ENCODE peak calls at places on chromosomes 11 and 22, in seven cellular contexts. I is fibroblast of lung, M is thoracic aorta, A is pancreas, K is heart right ventricle, G is heart left ventricle, L is GM23338. R is an unnamed sample.

GRCh38 chr11:74390697-74391096 is 7.5 kb downstream of the PGM2L1 start:
- DNase-seq in I (no peak), M (no peak), A (no peak), K (no peak), G (no peak), L (no peak), R (no peak)

GRCh38 chr22:44925465-44926123 is 84.2 kb downstream of the PHF21B start:
- DNase-seq in I (no peak), M (no peak), A (no peak), K (no peak), G (peak), L (no peak), R (no peak)

GRCh38 chr11:12276831-12277475 is 100.4 kb upstream of the PARVA start:
- DNase-seq in I (no peak), M (no peak), A (no peak), K (no peak), G (no peak), L (no peak), R (no peak)

GRCh38 chr11:12494699-12495098 is 117.3 kb downstream of the PARVA start:
- DNase-seq in I (peak), M (no peak), A (no peak), K (no peak), G (no peak), L (no peak), R (no peak)

GRCh38 chr11:106031936-106032335 is 9.9 kb upstream of the MSANTD4 start:
- DNase-seq in I (no peak), M (no peak), A (no peak), K (no peak), G (no peak), L (no peak), R (no peak)

GRCh38 chr11:103272876-103273275 is 163.7 kb downstream of the DYNC2H1 start:
- DNase-seq in I (no peak), M (no peak), A (no peak), K (no peak), G (no peak), L (no peak), R (no peak)

GRCh38 chr11:76313271-76313670 is 67.7 kb downstream of the THAP12 start:
- DNase-seq in I (no peak), M (no peak), A (no peak), K (no peak), G (no peak), L (no peak), R (no peak)

GRCh38 chr11:67312187-67313021 is 9.1 kb downstream of the SSH3 start:
- DNase-seq in I (no peak), M (no peak), A (no peak), K (no peak), G (no peak), L (no peak), R (no peak)

GRCh38 chr11:111540114-111540920 is at the start of gene LAYN:
- DNase-seq in I (peak), M (peak), A (no peak), K (peak), G (peak), L (peak), R (no peak)

GRCh38 chr11:74306440-74307175 is 4.8 kb downstream of the P4HA3 start:
- DNase-seq in I (peak), M (no peak), A (no peak), K (no peak), G (no peak), L (no peak), R (no peak)

GRCh38 chr11:134521001-134521400 is 109.0 kb upstream of the B3GAT1 start:
- DNase-seq in I (no peak), M (no peak), A (no peak), K (no peak), G (no peak), L (no peak), R (no peak)

GRCh38 chr11:133808393-133809140 is 36.7 kb downstream of the SPATA19 start:
- DNase-seq in I (no peak), M (no peak), A (no peak), K (no peak), G (no peak), L (no peak), R (no peak)

GRCh38 chr11:61749607-61750217 is 2.7 kb upstream of the MYRF start:
- DNase-seq in I (peak), M (no peak), A (no peak), K (no peak), G (no peak), L (peak), R (no peak)

GRCh38 chr11:62892077-62892922 is 11.6 kb downstream of the SLC3A2 start:
- DNase-seq in I (no peak), M (no peak), A (no peak), K (no peak), G (no peak), L (no peak), R (no peak)

GRCh38 chr11:128776088-128776433 is 82.2 kb downstream of the FLI1 start:
- DNase-seq in I (no peak), M (no peak), A (no peak), K (no peak), G (no peak), L (no peak), R (no peak)

GRCh38 chr22:37325024-37325395 is 42.7 kb downstream of the CYTH4 start:
- DNase-seq in I (no peak), M (no peak), A (no peak), K (no peak), G (no peak), L (no peak), R (no peak)

GRCh38 chr22:37326726-37327125 is 44.4 kb downstream of the CYTH4 start:
- DNase-seq in I (no peak), M (no peak), A (peak), K (no peak), G (no peak), L (no peak), R (no peak)

GRCh38 chr22:37328017-37328416 is 45.7 kb downstream of the CYTH4 start:
- DNase-seq in I (peak), M (no peak), A (no peak), K (no peak), G (no peak), L (no peak), R (peak)

GRCh38 chr22:37321288-37321687 is 39.0 kb downstream of the CYTH4 start:
- DNase-seq in I (no peak), M (no peak), A (no peak), K (no peak), G (no peak), L (no peak), R (no peak)

DNA sequence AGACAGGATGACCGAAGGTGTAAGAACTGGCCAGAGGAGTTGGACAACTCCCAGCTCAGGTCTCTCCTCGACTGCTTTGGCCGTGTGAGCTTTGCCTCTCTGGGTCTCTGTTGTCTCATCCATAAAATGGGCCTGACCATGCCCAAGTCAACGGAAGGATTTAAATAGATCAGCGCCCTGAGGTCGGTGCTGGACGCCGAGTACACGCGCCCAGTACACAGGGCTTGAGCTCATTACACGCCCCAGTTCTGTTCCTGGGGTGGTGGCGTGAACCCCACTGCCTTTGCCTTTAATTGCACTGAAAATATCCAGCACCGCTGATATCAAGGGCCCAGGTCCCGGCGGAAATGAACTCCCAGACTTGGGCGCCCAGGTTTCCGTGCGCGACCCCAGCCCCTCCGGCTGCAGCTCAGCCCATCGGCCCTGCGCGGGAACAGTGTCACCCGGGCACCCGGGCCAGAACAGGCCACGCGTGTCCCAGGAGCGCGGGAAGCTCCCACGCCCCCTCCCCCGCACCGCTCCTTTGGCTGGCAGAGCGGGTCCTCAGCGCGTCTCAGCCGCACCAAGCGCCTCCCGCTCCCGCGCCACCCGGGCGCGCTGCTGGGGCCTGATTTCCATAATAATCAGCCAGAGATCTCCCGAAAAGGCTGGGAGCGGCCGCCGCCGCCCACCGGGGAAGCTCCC is 42.2 kb downstream of the CYTH4 start:
- DNase-seq in I (no peak), M (no peak), A (no peak), K (no peak), G (no peak), L (peak), R (no peak)
- H3K4me3 ChIP-seq in I (no peak), M (no peak), A (no peak), K (no peak), G (peak), L (peak), R (peak)

GRCh38 chr11:44674809-44675208 is 52.0 kb upstream of the TSPAN18 start:
- DNase-seq in I (no peak), M (no peak), A (no peak), K (no peak), G (no peak), L (no peak), R (no peak)

GRCh38 chr11:44673691-44674090 is 53.1 kb upstream of the TSPAN18 start:
- DNase-seq in I (no peak), M (no peak), A (no peak), K (no peak), G (no peak), L (no peak), R (no peak)

GRCh38 chr11:44670814-44671213 is 55.9 kb upstream of the TSPAN18 start:
- DNase-seq in I (no peak), M (no peak), A (no peak), K (no peak), G (no peak), L (peak), R (no peak)

GRCh38 chr11:44671234-44671633 is 55.5 kb upstream of the TSPAN18 start:
- DNase-seq in I (no peak), M (no peak), A (no peak), K (no peak), G (no peak), L (peak), R (no peak)

DNA sequence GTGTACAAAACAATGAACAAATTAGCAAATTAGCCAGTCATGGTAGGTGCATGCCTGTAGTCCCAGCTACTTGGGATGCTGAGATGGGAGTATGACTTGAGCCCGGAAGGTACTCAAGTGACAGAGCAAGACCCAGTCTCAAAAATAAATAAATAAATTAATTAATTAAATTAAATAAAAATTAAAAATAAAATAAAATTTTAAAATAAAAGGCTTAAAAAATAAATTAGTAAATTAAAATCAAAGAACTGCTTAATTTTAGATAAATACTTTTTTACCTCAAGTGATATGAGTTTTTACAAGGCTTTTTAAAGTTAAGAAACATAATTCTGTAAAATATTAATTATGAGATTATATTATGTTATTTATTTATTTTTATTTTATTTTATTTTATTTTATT is 50.9 kb upstream of the TSPAN18 start:
- DNase-seq in I (no peak), M (no peak), A (no peak), K (no peak), G (no peak), L (no peak), R (no peak)
- TF ChIP-seq CTCF in I (no peak), M (no peak), A (no peak), K (no peak), G (no peak), L (no peak), R (no peak)

DNA sequence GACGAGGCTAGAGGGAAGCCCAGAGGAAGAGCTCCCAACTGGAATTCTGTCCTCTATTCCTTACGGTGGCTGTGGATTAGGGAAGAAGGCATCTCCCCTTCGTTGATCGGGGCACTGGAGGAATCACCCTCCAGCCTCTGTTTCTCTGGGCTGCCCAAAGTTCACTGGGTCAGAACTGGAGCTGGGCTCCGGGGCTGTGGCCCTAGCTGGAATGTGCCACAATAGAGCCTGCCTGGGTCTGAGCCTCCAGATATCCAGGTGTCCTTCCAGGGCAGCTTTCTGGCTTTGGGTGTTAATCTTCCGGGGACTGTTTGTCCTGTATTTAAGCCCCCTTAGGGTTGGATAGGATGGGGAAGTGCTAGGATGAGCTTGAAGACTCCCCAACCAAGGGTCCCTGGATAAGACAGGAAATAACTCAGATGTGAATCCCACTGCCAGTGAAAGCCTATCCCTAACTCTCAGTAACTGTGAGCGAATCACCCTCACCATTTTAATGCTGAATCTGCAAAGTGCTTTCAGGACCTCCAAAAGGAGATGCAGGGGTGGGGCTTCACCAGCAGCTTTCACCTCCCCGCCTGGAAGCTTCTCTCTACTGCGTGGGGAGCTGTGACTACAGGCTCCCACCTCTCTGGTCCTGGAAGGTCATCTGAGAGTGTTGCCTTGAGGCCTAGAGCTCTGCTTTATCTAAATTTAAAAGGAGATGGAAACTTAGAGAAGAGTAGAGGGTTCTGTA is 9.5 kb downstream of the YPEL4 start:
- DNase-seq in I (no peak), M (no peak), A (no peak), K (no peak), G (no peak), L (no peak), R (no peak)
- H3K4me3 ChIP-seq in I (peak), M (peak), A (no peak), K (no peak), G (no peak), L (peak), R (peak)

GRCh38 chr11:114587398-114587953 is 8.1 kb downstream of the NXPE4 start:
- DNase-seq in I (no peak), M (no peak), A (no peak), K (no peak), G (no peak), L (no peak), R (no peak)

GRCh38 chr11:114586797-114587196 is 8.8 kb downstream of the NXPE4 start:
- DNase-seq in I (no peak), M (no peak), A (no peak), K (no peak), G (no peak), L (peak), R (no peak)
- TF ChIP-seq CTCF in I (peak), M (no peak), A (no peak), K (no peak), G (no peak), L (peak), R (peak)

GRCh38 chr11:33884035-33884434 is 7.8 kb downstream of the LMO2 start:
- DNase-seq in I (no peak), M (no peak), A (no peak), K (no peak), G (no peak), L (no peak), R (no peak)
- H3K4me3 ChIP-seq in I (no peak), M (no peak), A (no peak), K (no peak), G (no peak), L (no peak), R (no peak)

GRCh38 chr11:6567371-6567745 is 36.1 kb downstream of the RRP8 start:
- DNase-seq in I (no peak), M (no peak), A (no peak), K (no peak), G (no peak), L (no peak), R (no peak)

GRCh38 chr11:6565325-6565724 is 38.1 kb downstream of the RRP8 start:
- DNase-seq in I (no peak), M (no peak), A (no peak), K (no peak), G (no peak), L (no peak), R (no peak)

GRCh38 chr11:6568191-6568918 is 35.1 kb downstream of the RRP8 start:
- DNase-seq in I (peak), M (no peak), A (peak), K (no peak), G (no peak), L (peak), R (no peak)

GRCh38 chr11:6565988-6566703 is 37.3 kb downstream of the RRP8 start:
- DNase-seq in I (no peak), M (no peak), A (no peak), K (no peak), G (no peak), L (no peak), R (no peak)

GRCh38 chr11:6566704-6567370 is 36.6 kb downstream of the RRP8 start:
- DNase-seq in I (no peak), M (no peak), A (no peak), K (no peak), G (no peak), L (no peak), R (no peak)
- TF ChIP-seq CTCF in I (no peak), M (no peak), A (no peak), K (no peak), G (no peak), L (no peak), R (no peak)

GRCh38 chr11:121723261-121723741 is 270.5 kb upstream of the SORL1-AS1 start:
- DNase-seq in I (peak), M (peak), A (peak), K (peak), G (no peak), L (peak), R (no peak)

GRCh38 chr11:121717296-121717695 is 264.5 kb upstream of the SORL1-AS1 start:
- DNase-seq in I (no peak), M (no peak), A (no peak), K (no peak), G (no peak), L (no peak), R (no peak)

GRCh38 chr11:121721448-121721847 is 268.7 kb upstream of the SORL1-AS1 start:
- DNase-seq in I (no peak), M (no peak), A (no peak), K (no peak), G (no peak), L (no peak), R (no peak)

GRCh38 chr11:121722431-121723256 is 269.9 kb upstream of the SORL1-AS1 start:
- DNase-seq in I (peak), M (peak), A (peak), K (peak), G (peak), L (peak), R (peak)

DNA sequence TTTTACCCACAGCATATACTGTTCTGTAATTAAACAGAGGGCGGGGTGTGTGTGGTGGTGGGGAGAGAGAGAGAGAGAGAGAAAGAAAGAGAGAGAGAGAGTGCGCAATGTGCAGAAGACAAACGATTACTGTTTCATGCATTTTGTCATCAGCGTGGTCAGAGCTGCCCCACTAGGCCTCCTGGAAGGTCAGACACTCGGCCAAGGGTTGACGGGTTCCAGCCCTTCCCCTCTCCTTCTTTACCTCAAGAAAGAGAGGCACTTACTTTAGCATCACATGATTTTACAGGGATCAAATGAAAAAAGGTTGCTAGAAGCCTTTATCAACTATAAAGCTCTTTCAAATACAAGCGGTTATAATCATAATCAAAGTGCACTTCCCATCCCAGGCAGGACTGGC is 269.2 kb upstream of the SORL1-AS1 start:
- DNase-seq in I (no peak), M (no peak), A (no peak), K (no peak), G (no peak), L (no peak), R (no peak)
- H3K4me3 ChIP-seq in I (no peak), M (peak), A (peak), K (peak), G (no peak), L (peak), R (peak)

GRCh38 chr11:612201-612960 is 3.4 kb downstream of the IRF7 start:
- DNase-seq in I (no peak), M (no peak), A (no peak), K (no peak), G (peak), L (peak), R (no peak)
- TF ChIP-seq CTCF in I (peak), M (no peak), A (no peak), K (no peak), G (no peak), L (peak), R (peak)

GRCh38 chr11:8688414-8689362 is 6.1 kb downstream of the RPL27A start:
- DNase-seq in I (peak), M (peak), A (peak), K (peak), G (peak), L (peak), R (peak)

GRCh38 chr11:8690374-8691342 is 8.1 kb downstream of the RPL27A start:
- DNase-seq in I (no peak), M (no peak), A (no peak), K (no peak), G (no peak), L (no peak), R (no peak)

GRCh38 chr11:8691601-8692000 is 9.0 kb downstream of the RPL27A start:
- DNase-seq in I (no peak), M (no peak), A (no peak), K (no peak), G (no peak), L (no peak), R (no peak)

GRCh38 chr11:8692417-8692816 is 9.8 kb downstream of the RPL27A start:
- DNase-seq in I (no peak), M (no peak), A (no peak), K (no peak), G (no peak), L (no peak), R (no peak)

DNA sequence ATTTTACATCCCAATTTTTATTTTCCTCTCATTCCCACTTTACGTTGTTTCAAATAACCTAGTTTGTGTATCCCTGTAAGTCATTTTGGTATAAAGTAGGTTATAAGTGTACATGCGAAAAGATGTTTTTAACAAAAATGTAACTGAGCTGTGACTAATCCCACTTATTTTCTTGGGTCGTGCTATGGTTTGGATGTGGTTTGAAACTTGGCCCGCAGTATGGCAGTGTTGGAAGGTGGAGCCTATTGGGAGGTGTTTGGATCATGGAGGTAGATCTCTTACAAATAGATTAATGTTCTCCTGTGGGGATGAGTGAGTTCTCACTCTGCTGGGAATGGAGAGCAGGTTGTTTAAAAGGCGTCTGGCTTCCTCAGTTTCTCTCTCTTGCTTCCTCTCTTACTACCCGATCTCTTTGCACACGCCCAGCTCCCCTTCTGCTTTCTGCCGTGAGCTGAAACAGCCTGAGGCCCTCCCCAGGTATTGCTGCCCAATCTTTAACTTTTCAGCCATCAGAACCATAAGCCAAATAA is 7.2 kb downstream of the RPL27A start:
- DNase-seq in I (peak), M (no peak), A (no peak), K (no peak), G (no peak), L (no peak), R (no peak)
- H3K4me3 ChIP-seq in I (peak), M (peak), A (no peak), K (no peak), G (no peak), L (peak), R (no peak)

R was measured in AG09309.